ENCODE peak calls at places on chromosomes 3 and 15, in ten cellular contexts. V is kidney glomerular epithelial cell; M is CD4-positive, alpha-beta T cell; W is psoas muscle; F is HFFc6; K is coronary artery; X is Calu3; B is type B pancreatic cell; H is NCI-H2171 treated with DMSO at 0.1 percent for 48 hours; G is NCI-H2029. Q is an unnamed sample.

GRCh38 chr3:101104334-101104733 is 111.1 kb upstream of the ABI3BP start:
- DNase-seq in G (no peak), X (no peak), B (no peak), F (no peak), M (no peak), W (no peak), K (no peak), V (no peak), H (no peak), Q (no peak)

GRCh38 chr15:90839187-90840071 is 29.0 kb upstream of the FURIN start:
- DNase-seq in F (no peak), X (peak; percentile 29), W (no peak), V (no peak), G (peak; percentile 26), K (no peak), H (no peak), B (no peak), M (no peak), Q (no peak)

GRCh38 chr3:124438813-124439212 is 291.4 kb upstream of the UMPS start:
- DNase-seq in V (no peak), W (no peak), B (no peak), G (no peak), M (no peak), H (no peak), K (no peak), X (no peak), F (no peak), Q (no peak)

GRCh38 chr15:42845581-42845980 is 75.0 kb downstream of the TTBK2 start:
- DNase-seq in B (no peak), W (no peak), K (no peak), H (no peak), X (no peak), V (no peak), M (no peak), F (no peak), G (no peak), Q (no peak)

GRCh38 chr3:159787191-159787590 is 201.4 kb upstream of the IL12A start:
- DNase-seq in W (no peak), G (peak; percentile 11), H (peak; percentile 66), M (no peak), F (peak; percentile 78), K (no peak), X (peak; percentile 66), B (no peak), V (peak; percentile 62), Q (no peak)

GRCh38 chr3:7779331-7779730 is 722.3 kb upstream of the LMCD1 start:
- DNase-seq in W (no peak), M (no peak), B (no peak), G (no peak), H (no peak), F (no peak), V (no peak), K (no peak), X (no peak), Q (no peak)

GRCh38 chr15:30791239-30791638 is 112.5 kb upstream of the FAN1 start:
- DNase-seq in B (no peak), W (no peak), M (no peak), F (no peak), H (no peak), G (no peak), X (no peak), K (no peak), V (no peak), Q (no peak)

GRCh38 chr3:116474356-116475200 is 29.3 kb upstream of the LSAMP start:
- DNase-seq in K (no peak), V (no peak), X (no peak), F (no peak), W (no peak), B (no peak), M (no peak), H (peak; percentile 98), G (peak; percentile 73), Q (peak; percentile 75)

GRCh38 chr3:129625071-129625874 is 18.8 kb upstream of the PLXND1 start:
- DNase-seq in H (peak; percentile 55), M (no peak), W (no peak), G (no peak), V (no peak), B (no peak), K (peak; percentile 78), X (no peak), F (no peak), Q (no peak)

GRCh38 chr3:52289747-52290595 is 2.3 kb downstream of the GLYCTK start:
- DNase-seq in V (no peak), K (no peak), H (no peak), M (no peak), B (no peak), F (no peak), X (peak; percentile 47), W (no peak), G (no peak), Q (no peak)

GRCh38 chr3:141455603-141456327 is 31.1 kb upstream of the RASA2 start:
- DNase-seq in V (no peak), W (no peak), B (no peak), F (no peak), H (no peak), G (no peak), K (no peak), X (peak; percentile 38), M (no peak), Q (no peak)

GRCh38 chr3:140170612-140171011 is 235.6 kb downstream of the CLSTN2 start:
- DNase-seq in V (peak; percentile 47), B (no peak), G (no peak), F (no peak), X (no peak), K (no peak), M (no peak), W (no peak), H (no peak), Q (no peak)

GRCh38 chr3:140545756-140546155 is 132.1 kb upstream of the TRIM42 start:
- DNase-seq in V (no peak), K (no peak), H (no peak), W (no peak), M (no peak), G (no peak), F (no peak), B (no peak), X (no peak), Q (no peak)

GRCh38 chr3:134854285-134854684 is 59.2 kb downstream of the EPHB1 start:
- DNase-seq in H (no peak), F (no peak), G (no peak), K (peak; percentile 50), V (no peak), W (no peak), M (no peak), B (no peak), X (no peak), Q (no peak)

GRCh38 chr3:48157950-48158376 is 30.3 kb downstream of the CDC25A start:
- DNase-seq in X (peak; percentile 45), V (peak; percentile 8), F (peak; percentile 49), W (peak; percentile 60), B (no peak), G (no peak), K (no peak), H (no peak), M (peak; percentile 18), Q (no peak)

GRCh38 chr3:12198301-12198700 is 39.6 kb upstream of the TIMP4 start:
- DNase-seq in K (no peak), F (peak; percentile 61), X (no peak), W (no peak), M (no peak), G (no peak), H (no peak), B (no peak), V (peak; percentile 30), Q (no peak)

GRCh38 chr15:35181538-35181937 is 96.4 kb upstream of the NANOGP8 start:
- DNase-seq in M (no peak), F (peak; percentile 12), W (no peak), G (no peak), B (no peak), K (no peak), V (no peak), H (no peak), X (no peak), Q (no peak)

GRCh38 chr3:71492566-71492965 is 91.0 kb downstream of the FOXP1 start:
- DNase-seq in V (no peak), W (no peak), F (no peak), G (no peak), H (no peak), K (no peak), B (no peak), M (no peak), X (no peak), Q (no peak)

GRCh38 chr3:195095035-195095703 is 175.8 kb downstream of the XXYLT1 start:
- DNase-seq in V (no peak), F (no peak), K (no peak), B (no peak), M (no peak), W (peak; percentile 10), X (no peak), H (peak; percentile 18), G (no peak), Q (no peak)

GRCh38 chr3:55440406-55440708 is 46.7 kb downstream of the WNT5A start:
- DNase-seq in W (no peak), M (no peak), X (no peak), G (no peak), V (no peak), F (no peak), H (no peak), B (no peak), K (no peak), Q (no peak)

GRCh38 chr15:73010154-73011152 is 41.8 kb upstream of the NEO1 start:
- DNase-seq in W (no peak), X (no peak), V (peak; percentile 34), F (no peak), B (no peak), M (no peak), K (no peak), H (peak; percentile 63), G (no peak), Q (no peak)